ENCODE peak calls at places on chromosomes 2 and 18, in seven cellular contexts. One of them, this sample, is unnamed.

GRCh38 chr2:39377226-39377939 is 59.7 kb downstream of the MAP4K3 start:
- DNase-seq in EL: no peak
- DNase-seq in T-helper 9 cell: no peak
- DNase-seq in pancreas: no peak
- DNase-seq in activated T-cell treated with anti-CD3 and anti-CD28 coated beads for 24 hours: peak
- DNase-seq in HT-29: no peak
- DNase-seq in T-cell: no peak
- DNase-seq in this sample: no peak

GRCh38 chr2:36659872-36660312 is 36.6 kb upstream of the VIT start:
- DNase-seq in EL: peak
- DNase-seq in T-helper 9 cell: no peak
- DNase-seq in pancreas: no peak
- DNase-seq in activated T-cell treated with anti-CD3 and anti-CD28 coated beads for 24 hours: no peak
- DNase-seq in HT-29: no peak
- DNase-seq in T-cell: no peak
- DNase-seq in this sample: no peak

GRCh38 chr2:97670471-97670870 is 958 bp downstream of the C2orf92 start:
- DNase-seq in EL: no peak
- DNase-seq in T-helper 9 cell: no peak
- DNase-seq in pancreas: no peak
- DNase-seq in activated T-cell treated with anti-CD3 and anti-CD28 coated beads for 24 hours: no peak
- DNase-seq in HT-29: no peak
- DNase-seq in T-cell: no peak
- DNase-seq in this sample: no peak

GRCh38 chr2:177075254-177075653 is 137.3 kb upstream of the HNRNPA3 start:
- DNase-seq in EL: peak
- DNase-seq in T-helper 9 cell: no peak
- DNase-seq in pancreas: no peak
- DNase-seq in activated T-cell treated with anti-CD3 and anti-CD28 coated beads for 24 hours: no peak
- DNase-seq in HT-29: no peak
- DNase-seq in T-cell: no peak
- DNase-seq in this sample: no peak

GRCh38 chr2:240462704-240463273 is 27.3 kb downstream of the GPC1 start:
- DNase-seq in EL: no peak
- DNase-seq in T-helper 9 cell: no peak
- DNase-seq in pancreas: peak
- DNase-seq in activated T-cell treated with anti-CD3 and anti-CD28 coated beads for 24 hours: no peak
- DNase-seq in HT-29: no peak
- DNase-seq in T-cell: no peak
- DNase-seq in this sample: no peak

GRCh38 chr2:75067506-75067905 is 109.1 kb downstream of the POLE4 start:
- DNase-seq in EL: no peak
- DNase-seq in T-helper 9 cell: no peak
- DNase-seq in pancreas: no peak
- DNase-seq in activated T-cell treated with anti-CD3 and anti-CD28 coated beads for 24 hours: no peak
- DNase-seq in HT-29: no peak
- DNase-seq in T-cell: no peak
- DNase-seq in this sample: no peak

GRCh38 chr2:121197369-121198091 is 87.5 kb downstream of the TFCP2L1 start:
- DNase-seq in EL: peak
- DNase-seq in T-helper 9 cell: no peak
- DNase-seq in pancreas: peak
- DNase-seq in activated T-cell treated with anti-CD3 and anti-CD28 coated beads for 24 hours: no peak
- DNase-seq in HT-29: no peak
- DNase-seq in T-cell: no peak
- DNase-seq in this sample: no peak

GRCh38 chr18:8825273-8825672 is 119.9 kb downstream of the MTCL1 start:
- DNase-seq in EL: no peak
- DNase-seq in T-helper 9 cell: no peak
- DNase-seq in pancreas: no peak
- DNase-seq in activated T-cell treated with anti-CD3 and anti-CD28 coated beads for 24 hours: no peak
- DNase-seq in HT-29: no peak
- DNase-seq in T-cell: no peak
- DNase-seq in this sample: no peak

GRCh38 chr2:223000872-223001825 is 50.8 kb upstream of the KCNE4 start:
- DNase-seq in EL: no peak
- DNase-seq in T-helper 9 cell: no peak
- DNase-seq in pancreas: no peak
- DNase-seq in activated T-cell treated with anti-CD3 and anti-CD28 coated beads for 24 hours: no peak
- DNase-seq in HT-29: no peak
- DNase-seq in T-cell: no peak
- DNase-seq in this sample: no peak

GRCh38 chr2:88177556-88177955 is 7.4 kb downstream of the THNSL2 start:
- DNase-seq in EL: no peak
- DNase-seq in T-helper 9 cell: no peak
- DNase-seq in pancreas: no peak
- DNase-seq in activated T-cell treated with anti-CD3 and anti-CD28 coated beads for 24 hours: no peak
- DNase-seq in HT-29: no peak
- DNase-seq in T-cell: no peak
- DNase-seq in this sample: no peak

GRCh38 chr18:60549338-60549960 is 176.9 kb upstream of the MC4R start:
- DNase-seq in EL: peak
- DNase-seq in T-helper 9 cell: no peak
- DNase-seq in pancreas: no peak
- DNase-seq in activated T-cell treated with anti-CD3 and anti-CD28 coated beads for 24 hours: no peak
- DNase-seq in HT-29: peak
- DNase-seq in T-cell: no peak
- DNase-seq in this sample: no peak

GRCh38 chr2:29522951-29523669 is 398.3 kb downstream of the ALK start:
- DNase-seq in EL: peak
- DNase-seq in T-helper 9 cell: no peak
- DNase-seq in pancreas: no peak
- DNase-seq in activated T-cell treated with anti-CD3 and anti-CD28 coated beads for 24 hours: no peak
- DNase-seq in HT-29: no peak
- DNase-seq in T-cell: no peak
- DNase-seq in this sample: no peak

GRCh38 chr2:144630459-144631215 is 110.7 kb upstream of the ZEB2 start:
- DNase-seq in EL: peak
- DNase-seq in T-helper 9 cell: no peak
- DNase-seq in pancreas: no peak
- DNase-seq in activated T-cell treated with anti-CD3 and anti-CD28 coated beads for 24 hours: no peak
- DNase-seq in HT-29: no peak
- DNase-seq in T-cell: no peak
- DNase-seq in this sample: no peak

GRCh38 chr2:69092857-69093256 is 79.9 kb downstream of the ANTXR1 start:
- DNase-seq in EL: no peak
- DNase-seq in T-helper 9 cell: no peak
- DNase-seq in pancreas: no peak
- DNase-seq in activated T-cell treated with anti-CD3 and anti-CD28 coated beads for 24 hours: no peak
- DNase-seq in HT-29: no peak
- DNase-seq in T-cell: no peak
- DNase-seq in this sample: no peak

GRCh38 chr2:201353116-201353515 is 4.0 kb downstream of the FLACC1 start:
- DNase-seq in EL: no peak
- DNase-seq in T-helper 9 cell: no peak
- DNase-seq in pancreas: no peak
- DNase-seq in activated T-cell treated with anti-CD3 and anti-CD28 coated beads for 24 hours: no peak
- DNase-seq in HT-29: no peak
- DNase-seq in T-cell: no peak
- DNase-seq in this sample: no peak

GRCh38 chr18:2515908-2516625 is 55.2 kb downstream of the METTL4 start:
- DNase-seq in EL: peak
- DNase-seq in T-helper 9 cell: no peak
- DNase-seq in pancreas: no peak
- DNase-seq in activated T-cell treated with anti-CD3 and anti-CD28 coated beads for 24 hours: no peak
- DNase-seq in HT-29: peak
- DNase-seq in T-cell: no peak
- DNase-seq in this sample: no peak

GRCh38 chr2:79977782-79978181 is 326.8 kb downstream of the LRRTM1 start:
- DNase-seq in EL: no peak
- DNase-seq in T-helper 9 cell: no peak
- DNase-seq in pancreas: no peak
- DNase-seq in activated T-cell treated with anti-CD3 and anti-CD28 coated beads for 24 hours: no peak
- DNase-seq in HT-29: no peak
- DNase-seq in T-cell: no peak
- DNase-seq in this sample: no peak

GRCh38 chr2:190359896-190360376 is 16.5 kb downstream of the INPP1 start:
- DNase-seq in EL: peak
- DNase-seq in T-helper 9 cell: no peak
- DNase-seq in pancreas: no peak
- DNase-seq in activated T-cell treated with anti-CD3 and anti-CD28 coated beads for 24 hours: peak
- DNase-seq in HT-29: no peak
- DNase-seq in T-cell: peak
- DNase-seq in this sample: peak

GRCh38 chr2:47072018-47072691 is 83.0 kb downstream of the STPG4 start:
- DNase-seq in EL: peak
- DNase-seq in T-helper 9 cell: no peak
- DNase-seq in pancreas: no peak
- DNase-seq in activated T-cell treated with anti-CD3 and anti-CD28 coated beads for 24 hours: no peak
- DNase-seq in HT-29: peak
- DNase-seq in T-cell: no peak
- DNase-seq in this sample: peak

GRCh38 chr2:10413488-10413887 is 34.6 kb downstream of the ODC1 start:
- DNase-seq in EL: peak
- DNase-seq in T-helper 9 cell: no peak
- DNase-seq in pancreas: no peak
- DNase-seq in activated T-cell treated with anti-CD3 and anti-CD28 coated beads for 24 hours: no peak
- DNase-seq in HT-29: no peak
- DNase-seq in T-cell: no peak
- DNase-seq in this sample: no peak

GRCh38 chr18:2223859-2224258 is 347.4 kb downstream of the METTL4 start:
- DNase-seq in EL: peak
- DNase-seq in T-helper 9 cell: no peak
- DNase-seq in pancreas: no peak
- DNase-seq in activated T-cell treated with anti-CD3 and anti-CD28 coated beads for 24 hours: no peak
- DNase-seq in HT-29: peak
- DNase-seq in T-cell: no peak
- DNase-seq in this sample: no peak

GRCh38 chr2:218193716-218194115 is 23.3 kb upstream of the ARPC2 start:
- DNase-seq in EL: no peak
- DNase-seq in T-helper 9 cell: no peak
- DNase-seq in pancreas: no peak
- DNase-seq in activated T-cell treated with anti-CD3 and anti-CD28 coated beads for 24 hours: no peak
- DNase-seq in HT-29: no peak
- DNase-seq in T-cell: no peak
- DNase-seq in this sample: no peak

GRCh38 chr18:35303610-35304009 is 13.6 kb upstream of the ZSCAN30 start:
- DNase-seq in EL: no peak
- DNase-seq in T-helper 9 cell: no peak
- DNase-seq in pancreas: no peak
- DNase-seq in activated T-cell treated with anti-CD3 and anti-CD28 coated beads for 24 hours: no peak
- DNase-seq in HT-29: no peak
- DNase-seq in T-cell: no peak
- DNase-seq in this sample: no peak

GRCh38 chr2:9082158-9082557 is 78.7 kb upstream of the MBOAT2 start:
- DNase-seq in EL: no peak
- DNase-seq in T-helper 9 cell: no peak
- DNase-seq in pancreas: no peak
- DNase-seq in activated T-cell treated with anti-CD3 and anti-CD28 coated beads for 24 hours: no peak
- DNase-seq in HT-29: no peak
- DNase-seq in T-cell: no peak
- DNase-seq in this sample: no peak

GRCh38 chr18:48811401-48811800 is 139.4 kb downstream of the SMAD7 start:
- DNase-seq in EL: no peak
- DNase-seq in T-helper 9 cell: no peak
- DNase-seq in pancreas: no peak
- DNase-seq in activated T-cell treated with anti-CD3 and anti-CD28 coated beads for 24 hours: no peak
- DNase-seq in HT-29: no peak
- DNase-seq in T-cell: no peak
- DNase-seq in this sample: no peak

GRCh38 chr18:29418136-29418535 is 1241.2 kb upstream of the CDH2 start:
- DNase-seq in EL: peak
- DNase-seq in T-helper 9 cell: no peak
- DNase-seq in pancreas: no peak
- DNase-seq in activated T-cell treated with anti-CD3 and anti-CD28 coated beads for 24 hours: no peak
- DNase-seq in HT-29: no peak
- DNase-seq in T-cell: no peak
- DNase-seq in this sample: no peak

GRCh38 chr2:207810200-207810788 is 40.6 kb upstream of the FZD5 start:
- DNase-seq in EL: no peak
- DNase-seq in T-helper 9 cell: no peak
- DNase-seq in pancreas: no peak
- DNase-seq in activated T-cell treated with anti-CD3 and anti-CD28 coated beads for 24 hours: no peak
- DNase-seq in HT-29: peak
- DNase-seq in T-cell: no peak
- DNase-seq in this sample: no peak

GRCh38 chr2:15407666-15408065 is 153.5 kb downstream of the NBAS start:
- DNase-seq in EL: no peak
- DNase-seq in T-helper 9 cell: no peak
- DNase-seq in pancreas: no peak
- DNase-seq in activated T-cell treated with anti-CD3 and anti-CD28 coated beads for 24 hours: no peak
- DNase-seq in HT-29: no peak
- DNase-seq in T-cell: no peak
- DNase-seq in this sample: no peak

GRCh38 chr2:9998916-9999654 is 44.3 kb upstream of the KLF11 start:
- DNase-seq in EL: no peak
- DNase-seq in T-helper 9 cell: no peak
- DNase-seq in pancreas: peak
- DNase-seq in activated T-cell treated with anti-CD3 and anti-CD28 coated beads for 24 hours: no peak
- DNase-seq in HT-29: no peak
- DNase-seq in T-cell: no peak
- DNase-seq in this sample: no peak

GRCh38 chr2:201257381-201257940 is 2.9 kb upstream of the CASP8 start:
- DNase-seq in EL: no peak
- DNase-seq in T-helper 9 cell: peak
- DNase-seq in pancreas: no peak
- DNase-seq in activated T-cell treated with anti-CD3 and anti-CD28 coated beads for 24 hours: no peak
- DNase-seq in HT-29: peak
- DNase-seq in T-cell: peak
- DNase-seq in this sample: no peak

This sample was measured in ovary.